ENCODE peak calls at places on chromosomes 5 and 9, in eight cellular contexts. P, S, B, H, J, E, G and N are unnamed samples.

GRCh38 chr9:70893610-70894122 is 227.8 kb downstream of the TRPM3 start:
- DNase-seq in E (no peak), B (no peak), H (no peak), J (no peak), S (no peak), G (no peak), P (no peak), N (no peak)

GRCh38 chr5:134070648-134070978 is 43.9 kb upstream of the TCF7 start:
- DNase-seq in B (no peak), S (no peak), G (no peak), J (no peak), H (peak), P (peak), E (no peak), N (no peak)

GRCh38 chr5:76082790-76083554 is at the start of gene SV2C:
- DNase-seq in E (no peak), P (peak), S (peak), J (peak), H (peak), B (peak), G (no peak), N (peak)

GRCh38 chr5:174309131-174309845 is 263.8 kb downstream of the NSG2 start:
- DNase-seq in J (no peak), E (no peak), H (no peak), B (no peak), G (no peak), P (no peak), S (no peak), N (no peak)

GRCh38 chr5:80408475-80408875 is 611 bp downstream of the ZFYVE16 start:
- DNase-seq in J (peak), S (no peak), P (peak), E (peak), B (peak), G (no peak), H (peak), N (peak)

GRCh38 chr9:119289740-119290139 is 79.5 kb downstream of the BRINP1 start:
- DNase-seq in J (peak), H (peak), B (peak), S (peak), E (peak), P (peak), G (no peak), N (no peak)

GRCh38 chr9:78014776-78015175 is 16.8 kb downstream of the GNAQ start:
- DNase-seq in E (no peak), G (no peak), B (no peak), P (peak), S (no peak), J (no peak), H (no peak), N (peak)

GRCh38 chr9:36021968-36022367 is 14.7 kb upstream of the RECK start:
- DNase-seq in H (no peak), G (no peak), J (no peak), P (no peak), E (no peak), B (peak), S (no peak), N (no peak)

GRCh38 chr5:58255970-58256369 is 203.9 kb downstream of the PLK2 start:
- DNase-seq in G (no peak), P (peak), B (no peak), H (no peak), E (no peak), J (no peak), S (no peak), N (peak)

GRCh38 chr5:32038537-32038936 is 135.6 kb downstream of the GOLPH3 start:
- DNase-seq in B (no peak), S (no peak), E (no peak), G (no peak), J (no peak), H (no peak), P (no peak), N (no peak)

GRCh38 chr5:68279960-68280359 is 64.4 kb downstream of the PIK3R1 start:
- DNase-seq in J (no peak), P (no peak), E (no peak), H (no peak), G (no peak), S (no peak), B (no peak), N (no peak)

GRCh38 chr9:112380102-112380581 is at the start of gene HSDL2:
- DNase-seq in S (peak), P (peak), E (peak), H (peak), B (peak), G (no peak), J (peak), N (peak)

GRCh38 chr5:57492632-57493031 is 10.0 kb upstream of the ACTBL2 start:
- DNase-seq in E (no peak), B (no peak), G (no peak), J (peak), H (no peak), S (no peak), P (no peak), N (no peak)

GRCh38 chr5:5617024-5617423 is 194.5 kb downstream of the ICE1 start:
- DNase-seq in P (no peak), E (no peak), H (no peak), B (no peak), S (no peak), J (no peak), G (no peak), N (no peak)

GRCh38 chr5:109329296-109330252 is 80.2 kb downstream of the PJA2 start:
- DNase-seq in G (no peak), P (peak), S (no peak), H (no peak), J (no peak), B (no peak), E (peak), N (peak)

GRCh38 chr9:84750152-84750865 is 80.8 kb downstream of the NTRK2 start:
- DNase-seq in P (no peak), J (no peak), B (no peak), S (no peak), E (no peak), G (no peak), H (no peak), N (no peak)

GRCh38 chr5:151577566-151577965 is 13.6 kb downstream of the FAT2 start:
- DNase-seq in S (no peak), G (no peak), B (no peak), E (no peak), P (no peak), H (no peak), J (no peak), N (no peak)

GRCh38 chr5:313265-313664 is 8.2 kb upstream of the AHRR start:
- DNase-seq in B (no peak), J (no peak), G (no peak), H (no peak), E (no peak), P (no peak), S (no peak), N (no peak)

GRCh38 chr9:17906204-17906840 is 327.5 kb downstream of the SH3GL2 start:
- DNase-seq in B (no peak), J (no peak), P (peak), G (no peak), S (peak), H (peak), E (no peak), N (no peak)

GRCh38 chr9:113153599-113153998 is 2.8 kb downstream of the SLC31A2 start:
- DNase-seq in J (no peak), B (no peak), P (no peak), G (no peak), E (no peak), S (no peak), H (no peak), N (no peak)

GRCh38 chr5:160460377-160461049 is 38.9 kb downstream of the PTTG1 start:
- DNase-seq in H (no peak), J (no peak), S (peak), B (no peak), P (peak), E (no peak), G (no peak), N (peak)

GRCh38 chr9:16540996-16541668 is 329.3 kb downstream of the BNC2 start:
- DNase-seq in G (no peak), P (peak), S (no peak), H (no peak), J (no peak), E (no peak), B (no peak), N (peak)

GRCh38 chr5:172052454-172053236 is 46.2 kb upstream of the FBXW11 start:
- DNase-seq in S (no peak), E (no peak), G (no peak), J (no peak), P (peak), H (no peak), B (no peak), N (peak)

GRCh38 chr9:134655101-134655500 is 13.5 kb downstream of the COL5A1 start:
- DNase-seq in E (no peak), G (no peak), B (no peak), J (no peak), P (no peak), H (no peak), S (no peak), N (no peak)

GRCh38 chr9:114386886-114387677 is 700 bp downstream of the AKNA start:
- DNase-seq in G (no peak), H (peak), J (no peak), B (peak), P (peak), S (no peak), E (no peak), N (peak)

GRCh38 chr5:5183192-5183699 is 43.1 kb downstream of the ADAMTS16 start:
- DNase-seq in G (no peak), H (no peak), B (no peak), P (no peak), S (peak), E (no peak), J (no peak), N (peak)

GRCh38 chr5:73319036-73319435 is 129.5 kb downstream of the FOXD1 start:
- DNase-seq in J (no peak), B (no peak), G (no peak), P (no peak), S (no peak), E (no peak), H (no peak), N (peak)

GRCh38 chr5:73321757-73322452 is 126.7 kb downstream of the FOXD1 start:
- DNase-seq in P (peak), J (no peak), B (no peak), G (peak), H (no peak), E (peak), S (no peak), N (peak)

GRCh38 chr5:73323466-73323865 is 125.1 kb downstream of the FOXD1 start:
- DNase-seq in G (no peak), E (no peak), J (no peak), P (no peak), S (no peak), H (no peak), B (no peak), N (no peak)

GRCh38 chr5:73325546-73325945 is 123.0 kb downstream of the FOXD1 start:
- DNase-seq in E (no peak), G (no peak), B (no peak), P (no peak), S (no peak), H (no peak), J (no peak), N (no peak)

GRCh38 chr5:73322453-73323076 is 126.0 kb downstream of the FOXD1 start:
- DNase-seq in B (no peak), E (no peak), J (no peak), P (no peak), S (no peak), G (no peak), H (no peak), N (no peak)
- TF ChIP-seq EZH2 in B (no peak), E (no peak), J (no peak), P (no peak), S (no peak), G (no peak), H (no peak), N (no peak)

GRCh38 chr5:132294728-132295504 is 722 bp downstream of the SLC22A4 start:
- DNase-seq in H (peak), E (peak), S (peak), G (peak), B (peak), J (peak), P (peak), N (peak)
- TF ChIP-seq EZH2 in H (no peak), E (no peak), S (no peak), G (no peak), B (no peak), J (no peak), P (no peak), N (no peak)

DNA sequence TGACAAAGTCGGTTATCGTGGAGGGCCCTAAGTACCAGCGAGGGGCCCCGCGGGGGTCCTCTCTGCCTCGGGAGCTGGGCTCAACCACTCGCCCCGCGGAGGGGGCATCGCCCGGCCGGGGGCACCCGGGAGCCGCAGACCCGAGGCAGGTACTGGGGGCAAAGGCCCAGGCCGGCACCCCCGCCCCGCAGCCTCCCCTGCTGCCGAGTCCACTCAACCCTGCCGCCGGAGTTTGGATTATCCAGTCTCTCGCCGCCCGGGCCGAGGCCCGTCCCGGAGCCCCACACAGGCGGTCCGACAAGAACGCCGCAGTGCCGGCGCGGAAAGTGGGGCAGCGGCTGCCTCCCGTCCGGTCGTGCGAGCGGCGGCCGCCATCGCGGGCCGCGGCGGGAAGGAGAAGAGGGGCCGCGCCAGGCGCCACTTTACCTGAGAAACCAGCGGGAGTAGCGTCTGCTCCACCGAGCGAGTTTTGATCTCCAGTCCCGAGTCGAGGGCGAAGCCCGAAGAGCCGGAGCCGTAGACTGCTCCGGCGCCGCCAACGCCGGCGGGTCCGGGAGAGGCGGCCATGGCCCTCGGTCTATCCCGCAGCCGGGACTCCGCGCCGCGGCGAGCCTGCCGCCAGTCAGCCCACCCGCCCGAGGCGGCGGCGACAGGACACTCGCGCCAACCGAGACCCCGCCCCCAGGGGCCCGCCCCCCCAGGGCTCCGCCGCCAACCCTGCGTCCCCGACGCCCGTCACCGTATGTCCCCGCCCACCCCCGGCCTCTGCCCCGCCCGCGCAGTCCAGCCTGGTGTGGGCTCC is at the start of gene CTNNAL1:
- DNase-seq in J (peak), E (peak), H (peak), S (peak), P (peak), G (no peak), B (peak), N (peak)
- TF ChIP-seq EZH2 in J (no peak), E (no peak), H (no peak), S (no peak), P (no peak), G (no peak), B (no peak), N (no peak)

GRCh38 chr9:5629312-5630037 is 568 bp downstream of the RIC1 start:
- DNase-seq in S (peak), P (peak), E (peak), G (no peak), H (peak), J (peak), B (peak), N (peak)
- TF ChIP-seq EZH2 in S (no peak), P (no peak), E (no peak), G (no peak), H (no peak), J (no peak), B (no peak), N (no peak)

GRCh38 chr9:29319727-29320513 is 1746.6 kb upstream of the C9orf72 start:
- DNase-seq in J (no peak), P (no peak), E (no peak), B (peak), S (no peak), G (no peak), H (no peak), N (no peak)
- TF ChIP-seq EZH2 in J (no peak), P (no peak), E (no peak), B (no peak), S (no peak), G (no peak), H (no peak), N (no peak)

DNA sequence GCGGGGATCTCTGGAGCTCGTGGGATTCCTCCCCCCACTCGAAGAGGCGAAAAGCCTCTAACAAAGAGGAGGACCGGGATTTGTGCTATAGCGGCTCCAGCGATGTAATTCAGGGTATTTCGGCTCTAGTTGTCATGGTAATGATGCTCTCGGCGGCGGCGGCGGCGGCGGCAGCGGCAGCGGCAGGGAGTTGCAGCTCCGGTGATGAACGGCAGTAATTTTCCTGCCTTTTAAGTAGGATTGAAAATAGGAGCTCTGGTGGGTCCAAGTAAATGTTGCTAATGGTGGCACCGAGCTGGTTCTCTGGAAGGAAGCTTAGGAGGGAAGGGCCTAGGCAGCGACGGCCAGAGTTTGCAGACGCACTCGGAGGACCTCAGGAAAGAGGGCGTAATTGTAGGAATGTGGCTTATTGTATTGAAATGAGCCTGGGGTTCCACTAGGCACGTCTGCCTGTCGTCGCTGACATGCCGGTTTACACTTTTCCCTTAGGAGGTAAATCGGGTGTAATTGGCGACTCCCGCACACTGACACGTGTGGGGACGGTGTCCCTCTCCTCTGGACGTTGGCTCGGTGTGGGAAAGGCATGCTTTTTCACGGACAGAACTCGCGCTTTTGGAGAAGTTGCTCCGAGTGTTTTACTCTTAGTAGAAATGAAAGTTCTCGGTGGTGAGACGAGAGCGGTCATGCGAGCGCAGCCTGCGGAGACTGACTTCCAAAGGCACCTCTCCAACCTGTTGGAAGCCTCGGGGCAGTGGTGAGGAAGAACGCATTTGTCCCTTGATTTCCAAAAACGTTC is 1.1 kb downstream of the NR4A3 start:
- DNase-seq in H (peak), G (no peak), B (peak), E (peak), J (peak), P (peak), S (peak), N (peak)
- TF ChIP-seq EZH2 in H (no peak), G (no peak), B (no peak), E (no peak), J (no peak), P (no peak), S (peak), N (no peak)